ENCODE peak calls at places on chromosome 6, in seven cellular contexts. X is brain microvascular endothelial cell; Q is GM06990; E is RPMI7951; H is GM04504; W is stimulated activated effector memory CD8-positive, alpha-beta T cell treated with anti-CD3 and anti-CD28 coated beads, Interleukin-12 subunit alpha, Interleukin-12 subunit beta, amount 100 ng/mL, for 72 hours; O is HTR-8/SVneo. Z is an unnamed sample.

GRCh38 chr6:43669050-43669921 is 18.3 kb downstream of the MRPS18A start:
- DNase-seq in X (no peak), Q (no peak), E (peak), H (no peak), W (no peak), O (no peak), Z (peak)

GRCh38 chr6:20916081-20916480 is 381.8 kb downstream of the CDKAL1 start:
- DNase-seq in X (peak), Q (no peak), E (peak), H (peak), W (no peak), O (no peak), Z (no peak)

GRCh38 chr6:118810420-118811027 is 83.4 kb upstream of the ASF1A start:
- DNase-seq in X (no peak), Q (peak), E (no peak), H (no peak), W (no peak), O (no peak), Z (no peak)

GRCh38 chr6:56890683-56891429 is 64.1 kb upstream of the BEND6 start:
- DNase-seq in X (peak), Q (peak), E (peak), H (peak), W (no peak), O (peak), Z (no peak)

GRCh38 chr6:151436300-151436699 is 15.6 kb downstream of the RMND1 start:
- DNase-seq in X (no peak), Q (no peak), E (no peak), H (no peak), W (no peak), O (no peak), Z (no peak)

GRCh38 chr6:48658910-48659309 is 547.9 kb upstream of the PTCHD4 start:
- DNase-seq in X (no peak), Q (no peak), E (peak), H (no peak), W (no peak), O (no peak), Z (no peak)

GRCh38 chr6:25179051-25179778 is 100.0 kb upstream of the CARMIL1 start:
- DNase-seq in X (no peak), Q (no peak), E (peak), H (peak), W (no peak), O (no peak), Z (no peak)

GRCh38 chr6:42075159-42075838 is 25.0 kb downstream of the TAF8 start:
- DNase-seq in X (peak), Q (no peak), E (peak), H (peak), W (peak), O (peak), Z (peak)

GRCh38 chr6:26330835-26331808 is 33.9 kb upstream of the BTN3A2 start:
- DNase-seq in X (peak), Q (peak), E (peak), H (no peak), W (no peak), O (no peak), Z (no peak)

GRCh38 chr6:44076366-44077200 is 50.7 kb downstream of the MRPL14 start:
- DNase-seq in X (no peak), Q (no peak), E (peak), H (no peak), W (no peak), O (no peak), Z (peak)

GRCh38 chr6:19380287-19380686 is 456.9 kb upstream of the ID4 start:
- DNase-seq in X (peak), Q (no peak), E (no peak), H (peak), W (no peak), O (peak), Z (no peak)

GRCh38 chr6:166757226-166758135 is 130.4 kb upstream of the RPS6KA2 start:
- DNase-seq in X (peak), Q (no peak), E (peak), H (peak), W (no peak), O (no peak), Z (peak)